ENCODE peak calls at places on chromosome 18, in six cellular contexts. B is fibroblast of villous mesenchyme, J is fibroblast of lung, R is fibroblast of the aortic adventitia, W is GM23338, U is thyroid gland. F is an unnamed sample.

GRCh38 chr18:10850216-10850615 is 299.2 kb downstream of the PIEZO2 start:
- DNase-seq in B (no peak), J (no peak), R (no peak), W (no peak), U (no peak), F (no peak)

GRCh38 chr18:62847081-62847480 is 131.7 kb downstream of the PHLPP1 start:
- DNase-seq in B (no peak), J (no peak), R (no peak), W (no peak), U (no peak), F (no peak)

GRCh38 chr18:47758000-47758399 is 172.5 kb downstream of the SMAD2 start:
- DNase-seq in B (no peak), J (no peak), R (no peak), W (peak; percentile 65), U (no peak), F (no peak)

GRCh38 chr18:49658871-49659378 is 97.1 kb downstream of the LIPG start:
- DNase-seq in B (no peak), J (no peak), R (no peak), W (peak; percentile 50), U (no peak), F (no peak)

GRCh38 chr18:49025767-49026500 is 75.2 kb upstream of the SMAD7 start:
- DNase-seq in B (no peak), J (no peak), R (no peak), W (no peak), U (no peak), F (no peak)

GRCh38 chr18:47175283-47175894 is 775 bp downstream of the IER3IP1 start:
- DNase-seq in B (no peak), J (peak; percentile 5), R (peak; percentile 9), W (peak; percentile 24), U (peak; percentile 19), F (peak; percentile 16)

GRCh38 chr18:25921677-25922421 is 168.6 kb downstream of the SS18 start:
- DNase-seq in B (peak; percentile 27), J (peak; percentile 7), R (peak; percentile 6), W (peak; percentile 84), U (no peak), F (peak; percentile 47)

GRCh38 chr18:44988821-44989587 is 308.3 kb downstream of the SETBP1 start:
- DNase-seq in B (no peak), J (no peak), R (peak; percentile 37), W (no peak), U (no peak), F (no peak)

GRCh38 chr18:22790545-22791415 is 142.3 kb upstream of the RBBP8 start:
- DNase-seq in B (no peak), J (no peak), R (no peak), W (no peak), U (no peak), F (no peak)

GRCh38 chr18:26865557-26865956 is at the start of gene AQP4:
- DNase-seq in B (no peak), J (no peak), R (no peak), W (peak; percentile 47), U (peak; percentile 79), F (no peak)

GRCh38 chr18:51301376-51301775 is 103.9 kb upstream of the MEX3C start:
- DNase-seq in B (no peak), J (no peak), R (no peak), W (no peak), U (no peak), F (no peak)

GRCh38 chr18:55863876-55864275 is 275.9 kb upstream of the TCF4 start:
- DNase-seq in B (peak; percentile 96), J (peak; percentile 60), R (peak; percentile 43), W (peak; percentile 25), U (no peak), F (no peak)

GRCh38 chr18:10006261-10006903 is 92.6 kb downstream of the VAPA start:
- DNase-seq in B (peak; percentile 65), J (peak; percentile 70), R (peak; percentile 60), W (no peak), U (no peak), F (peak; percentile 65)

GRCh38 chr18:46843372-46843771 is 73.9 kb downstream of the PIAS2 start:
- DNase-seq in B (no peak), J (no peak), R (no peak), W (no peak), U (no peak), F (no peak)

GRCh38 chr18:68314403-68314802 is 400.5 kb downstream of the TMX3 start:
- DNase-seq in B (peak; percentile 10), J (no peak), R (no peak), W (no peak), U (no peak), F (no peak)

GRCh38 chr18:49013961-49014604 is 63.3 kb upstream of the SMAD7 start:
- DNase-seq in B (no peak), J (no peak), R (no peak), W (no peak), U (no peak), F (no peak)

GRCh38 chr18:25289040-25289631 is 62.8 kb downstream of the ZNF521 start:
- DNase-seq in B (peak; percentile 96), J (peak; percentile 97), R (peak; percentile 94), W (no peak), U (no peak), F (no peak)

GRCh38 chr18:67520276-67521035 is 3.9 kb upstream of the DSEL start:
- DNase-seq in B (peak; percentile 96), J (peak; percentile 96), R (peak; percentile 86), W (no peak), U (no peak), F (no peak)

GRCh38 chr18:53918091-53918490 is 306.4 kb downstream of the MBD2 start:
- DNase-seq in B (no peak), J (no peak), R (no peak), W (no peak), U (no peak), F (no peak)

GRCh38 chr18:50297621-50298442 is 10.3 kb upstream of the CXXC1 start:
- DNase-seq in B (peak; percentile 71), J (peak; percentile 81), R (peak; percentile 73), W (peak; percentile 94), U (peak; percentile 78), F (peak; percentile 84)

GRCh38 chr18:38402509-38402908 is 836.9 kb upstream of the CELF4 start:
- DNase-seq in B (no peak), J (no peak), R (no peak), W (peak; percentile 56), U (no peak), F (no peak)
- TF ChIP-seq CTCF in B (no peak), J (no peak), R (no peak), W (no peak), U (no peak), F (no peak)

GRCh38 chr18:3294435-3295080 is 32.6 kb downstream of the MYL12B start:
- DNase-seq in B (no peak), J (peak; percentile 39), R (peak; percentile 67), W (no peak), U (no peak), F (peak; percentile 15)

GRCh38 chr18:3293196-3293951 is 31.4 kb downstream of the MYL12B start:
- DNase-seq in B (no peak), J (no peak), R (peak; percentile 35), W (no peak), U (no peak), F (no peak)

GRCh38 chr18:3297025-3297984 is 35.4 kb downstream of the MYL12B start:
- DNase-seq in B (peak; percentile 72), J (peak; percentile 91), R (peak; percentile 90), W (peak; percentile 97), U (peak; percentile 95), F (peak; percentile 96)
- TF ChIP-seq CTCF in B (peak; percentile 44), J (peak; percentile 22), R (no peak), W (peak; percentile 98), U (peak; percentile 41), F (peak; percentile 33)

GRCh38 chr18:74114206-74114605 is 33.4 kb downstream of the FBXO15 start:
- DNase-seq in B (peak; percentile 10), J (no peak), R (no peak), W (no peak), U (no peak), F (no peak)

GRCh38 chr18:74115046-74115445 is 32.6 kb downstream of the FBXO15 start:
- DNase-seq in B (peak; percentile 32), J (no peak), R (peak; percentile 33), W (no peak), U (no peak), F (no peak)

GRCh38 chr18:74110983-74111382 is 36.7 kb downstream of the FBXO15 start:
- DNase-seq in B (no peak), J (no peak), R (no peak), W (no peak), U (no peak), F (no peak)

GRCh38 chr18:74113711-74114110 is 33.9 kb downstream of the FBXO15 start:
- DNase-seq in B (no peak), J (no peak), R (no peak), W (no peak), U (no peak), F (no peak)

DNA sequence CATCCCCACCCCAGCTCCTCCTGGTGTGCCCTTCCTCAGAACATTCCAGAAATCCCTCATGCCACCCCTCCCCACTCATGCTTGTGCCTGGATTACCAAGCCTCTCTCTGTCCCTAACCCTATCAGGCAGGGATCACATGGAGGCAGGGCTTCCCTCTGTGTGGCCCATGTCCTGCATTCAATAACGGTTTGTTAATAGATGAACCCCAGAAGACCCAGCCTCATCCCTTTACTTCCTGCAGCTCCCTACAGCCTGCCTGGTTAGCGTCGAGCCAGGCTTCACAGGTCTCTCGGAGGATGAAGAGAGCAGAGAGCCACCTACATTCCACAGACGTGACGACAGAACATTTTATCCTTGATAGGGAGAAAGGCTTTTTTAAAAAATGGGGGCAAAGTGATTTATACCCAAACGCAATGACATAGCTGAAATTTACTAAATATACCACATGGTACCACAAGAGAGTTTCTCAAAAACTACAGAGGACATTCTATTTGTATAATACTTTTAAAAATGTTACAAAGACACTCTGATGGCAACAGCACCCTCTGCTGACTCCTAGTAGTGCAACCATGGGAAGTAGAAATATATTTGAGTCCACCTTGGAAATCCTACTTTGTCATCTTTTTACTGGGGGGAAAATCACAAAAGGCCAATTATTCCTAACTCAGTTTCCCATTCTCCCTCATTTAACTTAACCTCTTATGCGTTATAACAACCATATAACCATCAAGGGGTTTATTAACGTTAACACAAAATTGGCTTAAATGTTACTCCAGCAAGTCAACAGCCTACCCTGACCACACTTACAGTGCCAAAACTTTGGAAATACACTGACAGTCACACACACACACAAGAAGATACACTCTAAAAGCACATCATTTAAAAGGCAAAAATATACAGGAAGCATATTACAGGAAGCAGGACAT is 30.7 kb downstream of the FBXO15 start:
- DNase-seq in B (peak; percentile 47), J (peak; percentile 58), R (peak; percentile 72), W (peak; percentile 74), U (no peak), F (peak; percentile 30)
- TF ChIP-seq CTCF in B (peak; percentile 76), J (peak; percentile 79), R (peak; percentile 77), W (peak; percentile 70), U (peak; percentile 53), F (peak; percentile 56)

DNA sequence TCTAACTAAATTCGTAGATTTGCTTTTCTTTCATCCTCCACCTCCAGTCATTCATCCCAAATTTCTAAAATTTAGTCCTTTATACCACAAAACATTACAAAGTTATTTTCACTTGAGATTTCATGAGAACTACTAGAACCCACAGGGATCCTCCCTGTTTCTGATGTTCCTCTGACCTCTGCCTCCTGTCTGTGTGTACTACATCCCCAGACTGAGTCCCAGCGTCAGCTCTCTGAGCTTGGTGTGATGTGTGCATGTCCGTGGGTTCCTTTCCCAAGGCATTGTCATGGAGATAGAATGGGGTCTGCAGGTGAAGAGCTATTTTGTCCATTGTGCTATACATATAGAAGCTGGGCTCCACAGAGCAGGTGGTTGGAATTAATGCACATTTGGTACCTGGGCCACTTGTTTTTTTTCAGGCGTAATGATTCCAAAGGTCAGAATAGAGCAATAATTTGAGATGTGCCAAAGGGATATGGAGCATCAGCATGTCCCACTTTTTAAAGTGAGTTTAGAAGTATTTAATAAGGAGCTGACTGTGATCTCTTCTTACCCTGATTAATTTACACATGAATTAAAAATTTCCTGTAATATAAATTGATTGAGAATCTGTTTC is 151.2 kb upstream of the BOD1L2 start:
- DNase-seq in B (no peak), J (no peak), R (no peak), W (peak; percentile 46), U (no peak), F (no peak)
- TF ChIP-seq CTCF in B (peak; percentile 16), J (no peak), R (no peak), W (peak; percentile 70), U (no peak), F (no peak)